ENCODE peak calls at places on chromosomes 13 and 19, in five cellular contexts. Y is ELR; V is stimulated activated CD4-positive, alpha-beta T cell treated with anti-CD3 and anti-CD28 coated beads, TNF-alpha, amount 100 ng/mL, for 4 hours; M is AG10803; S is heart right ventricle. C is an unnamed sample.

GRCh38 chr13:29771247-29771646 is 79.2 kb downstream of the UBL3 start:
- DNase-seq in Y (peak; percentile 64), M (peak; percentile 34), V (no peak), S (no peak), C (no peak)

GRCh38 chr13:21014666-21015170 is 46.7 kb downstream of the LATS2 start:
- DNase-seq in V (no peak), Y (peak; percentile 82), S (peak; percentile 42), M (peak; percentile 84), C (no peak)

GRCh38 chr13:73715114-73715909 is 418.9 kb downstream of the KLF12 start:
- DNase-seq in M (no peak), S (no peak), V (peak; percentile 35), Y (no peak), C (peak; percentile 37)

GRCh38 chr13:50071399-50071798 is 56.2 kb downstream of the KCNRG start:
- DNase-seq in M (no peak), Y (no peak), S (no peak), V (no peak), C (no peak)

GRCh38 chr13:110332750-110333149 is 25.7 kb downstream of the COL4A2 start:
- DNase-seq in V (no peak), Y (no peak), S (no peak), M (no peak), C (no peak)

GRCh38 chr19:51751655-51752054 is at the start of gene FPR1:
- DNase-seq in Y (peak; percentile 58), S (no peak), M (peak; percentile 65), V (no peak), C (no peak)

GRCh38 chr13:97810152-97810551 is 143.3 kb upstream of the IPO5 start:
- DNase-seq in Y (peak; percentile 43), M (peak; percentile 3), S (no peak), V (no peak), C (no peak)

GRCh38 chr19:40555978-40556689 is 20.5 kb upstream of the SHKBP1 start:
- DNase-seq in M (no peak), S (no peak), Y (no peak), V (no peak), C (no peak)

GRCh38 chr13:27038323-27038722 is 133.3 kb downstream of the USP12 start:
- DNase-seq in Y (peak; percentile 79), V (no peak), M (peak; percentile 74), S (no peak), C (no peak)

GRCh38 chr13:39603424-39603947 is 493 bp upstream of the LHFPL6 start:
- DNase-seq in V (no peak), S (no peak), M (peak; percentile 29), Y (peak; percentile 70), C (no peak)

GRCh38 chr19:1945899-1946298 is 4.9 kb downstream of the CSNK1G2 start:
- DNase-seq in Y (peak; percentile 53), S (no peak), V (no peak), M (peak; percentile 33), C (peak; percentile 50)

GRCh38 chr13:42968906-42969305 is 23.1 kb downstream of the EPSTI1 start:
- DNase-seq in V (no peak), M (no peak), Y (no peak), S (no peak), C (no peak)

GRCh38 chr13:21668665-21669599 is 1.9 kb upstream of the FGF9 start:
- DNase-seq in M (peak; percentile 20), S (no peak), V (no peak), Y (peak; percentile 27), C (no peak)

GRCh38 chr13:75691183-75691582 is 55.1 kb downstream of the LMO7 start:
- DNase-seq in S (no peak), M (no peak), Y (peak; percentile 31), V (no peak), C (no peak)

GRCh38 chr13:66210677-66211076 is 1019.5 kb downstream of the PCDH9 start:
- DNase-seq in Y (peak; percentile 88), V (no peak), S (no peak), M (peak; percentile 69), C (no peak)